ENCODE peak calls at places on chromosome 14, in nine cellular contexts. X, B, H, G, V, F, M, Y and U are unnamed samples.
A peak's percentile ranks its signal among the peaks of the same experiment; 100 is the strongest.

GRCh38 chr14:101109347-101109638 is 205.8 kb upstream of the RTL1 start:
- DNase-seq in X (no peak), B (no peak), H (peak; percentile 61), G (peak; percentile 28), V (peak; percentile 15), F (peak; percentile 42), M (no peak), Y (no peak), U (no peak)

GRCh38 chr14:96117997-96118790 is 79.0 kb downstream of the C14orf132 start:
- DNase-seq in X (no peak), B (no peak), H (no peak), G (peak; percentile 43), V (no peak), F (no peak), M (no peak), Y (no peak), U (no peak)

GRCh38 chr14:23183076-23183475 is 384 bp downstream of the SLC7A8 start:
- DNase-seq in X (no peak), B (no peak), H (no peak), G (no peak), V (no peak), F (no peak), M (no peak), Y (no peak), U (no peak)

GRCh38 chr14:35965425-35965824 is 139.3 kb downstream of the BRMS1L start:
- DNase-seq in X (no peak), B (no peak), H (no peak), G (no peak), V (no peak), F (no peak), M (no peak), Y (no peak), U (no peak)

GRCh38 chr14:106528717-106529116 is 1002.3 kb downstream of the TMEM121 start:
- DNase-seq in X (no peak), B (no peak), H (no peak), G (no peak), V (no peak), F (no peak), M (no peak), Y (no peak), U (no peak)

GRCh38 chr14:96470331-96470730 is 31.9 kb upstream of the PAPOLA start:
- DNase-seq in X (no peak), B (no peak), H (no peak), G (peak; percentile 58), V (no peak), F (no peak), M (peak; percentile 11), Y (no peak), U (no peak)

GRCh38 chr14:74577948-74578275 is 34.1 kb downstream of the LTBP2 start:
- DNase-seq in X (no peak), B (no peak), H (peak; percentile 31), G (no peak), V (no peak), F (peak; percentile 36), M (no peak), Y (no peak), U (no peak)

GRCh38 chr14:93100570-93100969 is 15.2 kb downstream of the ITPK1 start:
- DNase-seq in X (no peak), B (no peak), H (no peak), G (no peak), V (no peak), F (no peak), M (no peak), Y (no peak), U (no peak)

GRCh38 chr14:75090353-75090752 is 20.9 kb downstream of the ZC2HC1C start:
- DNase-seq in X (no peak), B (no peak), H (no peak), G (no peak), V (no peak), F (no peak), M (no peak), Y (no peak), U (no peak)

GRCh38 chr14:36212987-36213386 is 36.5 kb upstream of the PTCSC3 start:
- DNase-seq in X (no peak), B (no peak), H (no peak), G (no peak), V (no peak), F (no peak), M (no peak), Y (no peak), U (no peak)

GRCh38 chr14:103007555-103007954 is 49.8 kb downstream of the CDC42BPB start:
- DNase-seq in X (no peak), B (no peak), H (peak; percentile 61), G (no peak), V (no peak), F (peak; percentile 63), M (no peak), Y (no peak), U (no peak)

GRCh38 chr14:100544506-100545141 is 42.6 kb downstream of the BEGAIN start:
- DNase-seq in X (no peak), B (no peak), H (no peak), G (no peak), V (no peak), F (no peak), M (no peak), Y (no peak), U (no peak)

GRCh38 chr14:60357551-60357930 is 108.5 kb downstream of the PPM1A start:
- DNase-seq in X (no peak), B (no peak), H (no peak), G (no peak), V (no peak), F (no peak), M (no peak), Y (no peak), U (no peak)
- H3K27ac ChIP-seq in X (no peak overlapping the region), B (no peak overlapping the region), H (no peak overlapping the region), G (no peak overlapping the region), V (no peak overlapping the region), F (no peak overlapping the region), M (no peak overlapping the region), Y (no peak overlapping the region), U (no peak overlapping the region)

GRCh38 chr14:60327447-60328331 is 78.7 kb downstream of the PPM1A start:
- DNase-seq in X (peak; percentile 51), B (no peak), H (no peak), G (no peak), V (no peak), F (no peak), M (peak; percentile 17), Y (peak; percentile 56), U (peak; percentile 69)

GRCh38 chr14:60331201-60332045 is 82.4 kb downstream of the PPM1A start:
- DNase-seq in X (peak; percentile 81), B (no peak), H (peak; percentile 82), G (no peak), V (peak; percentile 46), F (no peak), M (peak; percentile 89), Y (peak; percentile 68), U (peak; percentile 70)

GRCh38 chr14:60326274-60326673 is 77.3 kb downstream of the PPM1A start:
- DNase-seq in X (no peak), B (no peak), H (no peak), G (no peak), V (no peak), F (no peak), M (no peak), Y (no peak), U (no peak)

GRCh38 chr14:60332046-60332399 is 83.0 kb downstream of the PPM1A start:
- DNase-seq in X (no peak), B (no peak), H (no peak), G (no peak), V (no peak), F (no peak), M (no peak), Y (no peak), U (no peak)

DNA sequence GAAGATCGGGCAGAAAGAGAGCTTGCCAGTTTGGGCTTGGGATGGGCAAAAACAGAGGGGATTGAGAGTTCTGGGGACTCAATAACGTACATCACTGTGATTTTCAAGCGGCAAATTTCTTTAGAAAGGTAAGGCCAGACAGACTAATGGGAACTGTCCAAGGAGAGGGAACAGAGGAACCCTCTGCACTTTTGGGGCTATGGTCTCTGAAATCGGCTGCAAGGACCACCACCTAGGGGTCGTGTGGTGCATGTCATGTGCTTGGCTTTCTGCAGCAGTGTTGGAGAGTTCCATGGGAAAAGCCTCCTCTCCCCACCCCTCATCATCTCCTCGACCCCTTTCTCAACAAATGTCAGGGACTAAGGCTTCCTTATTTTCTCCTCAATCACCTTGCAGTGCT is 79.6 kb downstream of the PPM1A start:
- DNase-seq in X (no peak), B (no peak), H (no peak), G (no peak), V (no peak), F (no peak), M (peak; percentile 23), Y (no peak), U (no peak)
- H3K27ac ChIP-seq in X (no peak overlapping the region), B (no peak overlapping the region), H (no peak overlapping the region), G (no peak overlapping the region), V (no peak overlapping the region), F (no peak overlapping the region), M (no peak overlapping the region), Y (no peak overlapping the region), U (no peak overlapping the region)

GRCh38 chr14:90489306-90489705 is 92.5 kb downstream of the CALM1 start:
- DNase-seq in X (no peak), B (no peak), H (no peak), G (no peak), V (no peak), F (no peak), M (no peak), Y (no peak), U (no peak)

GRCh38 chr14:90489916-90490726 is 93.3 kb downstream of the CALM1 start:
- DNase-seq in X (no peak), B (no peak), H (no peak), G (no peak), V (no peak), F (no peak), M (no peak), Y (no peak), U (no peak)

GRCh38 chr14:90491221-90491867 is 94.5 kb downstream of the CALM1 start:
- DNase-seq in X (no peak), B (peak; percentile 6), H (peak; percentile 95), G (peak; percentile 90), V (peak; percentile 53), F (peak; percentile 83), M (no peak), Y (no peak), U (no peak)

GRCh38 chr14:90491868-90492560 is 95.2 kb downstream of the CALM1 start:
- DNase-seq in X (no peak), B (no peak), H (no peak), G (no peak), V (no peak), F (no peak), M (no peak), Y (no peak), U (no peak)

DNA sequence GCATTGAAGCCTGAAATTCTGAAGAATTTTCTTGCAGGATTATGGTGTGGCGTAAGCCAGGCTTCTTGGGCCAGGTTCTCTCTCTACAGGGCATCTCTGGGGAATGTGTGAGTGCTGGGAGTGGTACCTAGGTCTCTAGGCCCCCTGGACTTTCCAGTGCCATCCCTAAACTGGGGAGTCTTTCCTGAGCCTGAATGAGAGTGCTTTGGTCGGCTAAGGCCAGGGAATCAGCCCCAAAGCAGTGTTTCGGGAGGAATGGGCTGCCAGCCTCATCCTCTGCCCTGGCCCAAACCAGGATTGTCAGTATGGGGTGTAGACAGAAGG is 93.9 kb downstream of the CALM1 start:
- DNase-seq in X (no peak), B (no peak), H (no peak), G (no peak), V (no peak), F (no peak), M (no peak), Y (no peak), U (no peak)
- H3K27ac ChIP-seq in X (no peak overlapping the region), B (no peak overlapping the region), H (peak overlapping the region; percentile 37), G (no peak overlapping the region), V (peak overlapping the region; percentile 36), F (no peak overlapping the region), M (no peak overlapping the region), Y (no peak overlapping the region), U (no peak overlapping the region)

GRCh38 chr14:73427516-73428264 is 30.7 kb downstream of the NUMB start:
- DNase-seq in X (no peak), B (no peak), H (no peak), G (no peak), V (no peak), F (no peak), M (no peak), Y (no peak), U (no peak)
- H3K27ac ChIP-seq in X (peak overlapping the region; percentile 0), B (peak overlapping the region; percentile 68), H (no peak overlapping the region), G (peak overlapping the region; percentile 18), V (no peak overlapping the region), F (peak overlapping the region; percentile 62), M (peak overlapping the region; percentile 27), Y (peak overlapping the region; percentile 54), U (peak overlapping the region; percentile 60)